ENCODE peak calls at places on chromosomes 5 and 9, in ten cellular contexts. L is DMS153; B is GDM1; O is NCI-H2171 treated with DMSO at 0.1 percent for 48 hours; H is heart right ventricle; T is effector memory CD4-positive, alpha-beta T cell; D is stimulated activated CD4-positive, alpha-beta T cell treated with anti-CD3 and anti-CD28 coated beads, Interleukin-12 subunit alpha, Interleukin-12 subunit beta, amount 100 ng/mL, for 48 hours; A is cortex of kidney; I is prostate gland; F is Caki2. J is an unnamed sample.

GRCh38 chr9:126682113-126682810 is 68.5 kb downstream of the LMX1B start:
- DNase-seq in L (no peak), B (no peak), A (no peak), O (no peak), I (no peak), T (no peak), D (no peak), F (no peak), H (no peak), J (no peak)

GRCh38 chr5:139984816-139985215 is 58.3 kb downstream of the NRG2 start:
- DNase-seq in L (no peak), I (no peak), F (no peak), H (no peak), B (no peak), O (no peak), T (no peak), A (no peak), D (no peak), J (no peak)

GRCh38 chr9:90046317-90046861 is 441.6 kb downstream of the GADD45G start:
- DNase-seq in D (peak), F (no peak), L (no peak), H (no peak), I (no peak), A (no peak), O (no peak), T (no peak), B (no peak), J (no peak)

GRCh38 chr5:81425569-81425968 is 31.6 kb upstream of the ACOT12 start:
- DNase-seq in T (no peak), O (peak), I (no peak), B (no peak), D (no peak), F (peak), H (no peak), L (no peak), A (no peak), J (no peak)

GRCh38 chr5:31859096-31859495 is 220.2 kb downstream of the PDZD2 start:
- DNase-seq in I (no peak), F (no peak), O (no peak), B (no peak), T (no peak), A (no peak), L (no peak), D (no peak), H (no peak), J (no peak)

GRCh38 chr5:160075073-160075472 is 44.2 kb downstream of the PWWP2A start:
- DNase-seq in D (no peak), O (no peak), T (no peak), B (no peak), A (no peak), I (no peak), F (no peak), L (no peak), H (no peak), J (no peak)

GRCh38 chr5:132495672-132496630 is 5.4 kb upstream of the IRF1 start:
- DNase-seq in I (peak), F (peak), B (peak), H (peak), L (peak), T (peak), O (peak), A (no peak), D (peak), J (peak)

GRCh38 chr9:71937898-71938297 is 26.5 kb downstream of the C9orf85 start:
- DNase-seq in H (no peak), D (no peak), F (no peak), A (no peak), L (no peak), O (no peak), I (no peak), T (no peak), B (no peak), J (no peak)

GRCh38 chr9:120382453-120382852 is 197.5 kb downstream of the CDK5RAP2 start:
- DNase-seq in O (no peak), L (no peak), I (no peak), F (no peak), D (no peak), H (no peak), A (no peak), T (no peak), B (no peak), J (no peak)

J was measured in RCC 7860.